ENCODE peak calls at places on chromosome 3, in seven cellular contexts. One of them, this sample, is unnamed.

GRCh38 chr3:190585771-190586630 is 72.1 kb downstream of the IL1RAP start:
- DNase-seq in mammary epithelial cell: peak; percentile 96
- DNase-seq in hepatocyte: peak; percentile 70
- DNase-seq in stomach: no peak
- DNase-seq in thoracic aorta: peak; percentile 11
- DNase-seq in adrenal gland: no peak
- DNase-seq in uterus: peak; percentile 19
- DNase-seq in this sample: no peak

GRCh38 chr3:156353535-156353934 is 201.4 kb downstream of the SSR3 start:
- DNase-seq in mammary epithelial cell: no peak
- DNase-seq in hepatocyte: no peak
- DNase-seq in stomach: no peak
- DNase-seq in thoracic aorta: no peak
- DNase-seq in adrenal gland: no peak
- DNase-seq in uterus: no peak
- DNase-seq in this sample: no peak

GRCh38 chr3:126208618-126209256 is 28.4 kb upstream of the ALDH1L1 start:
- DNase-seq in mammary epithelial cell: peak; percentile 90
- DNase-seq in hepatocyte: peak; percentile 54
- DNase-seq in stomach: peak; percentile 84
- DNase-seq in thoracic aorta: peak; percentile 83
- DNase-seq in adrenal gland: peak; percentile 93
- DNase-seq in uterus: peak; percentile 62
- DNase-seq in this sample: peak; percentile 96

GRCh38 chr3:196524527-196524926 is 9.4 kb upstream of the SMCO1 start:
- DNase-seq in mammary epithelial cell: no peak
- DNase-seq in hepatocyte: no peak
- DNase-seq in stomach: no peak
- DNase-seq in thoracic aorta: no peak
- DNase-seq in adrenal gland: no peak
- DNase-seq in uterus: no peak
- DNase-seq in this sample: no peak

GRCh38 chr3:71581451-71581980 is 2.0 kb downstream of the FOXP1 start:
- DNase-seq in mammary epithelial cell: peak; percentile 57
- DNase-seq in hepatocyte: peak; percentile 50
- DNase-seq in stomach: peak; percentile 42
- DNase-seq in thoracic aorta: no peak
- DNase-seq in adrenal gland: peak; percentile 56
- DNase-seq in uterus: peak; percentile 41
- DNase-seq in this sample: peak; percentile 83

GRCh38 chr3:136659253-136659652 is 92.9 kb downstream of the STAG1 start:
- DNase-seq in mammary epithelial cell: no peak
- DNase-seq in hepatocyte: peak; percentile 36
- DNase-seq in stomach: no peak
- DNase-seq in thoracic aorta: no peak
- DNase-seq in adrenal gland: peak; percentile 89
- DNase-seq in uterus: no peak
- DNase-seq in this sample: no peak

GRCh38 chr3:133418361-133418760 is 18.5 kb downstream of the BFSP2 start:
- DNase-seq in mammary epithelial cell: no peak
- DNase-seq in hepatocyte: no peak
- DNase-seq in stomach: no peak
- DNase-seq in thoracic aorta: no peak
- DNase-seq in adrenal gland: no peak
- DNase-seq in uterus: no peak
- DNase-seq in this sample: no peak

GRCh38 chr3:16066975-16067374 is 107.5 kb upstream of the GALNT15 start:
- DNase-seq in mammary epithelial cell: peak; percentile 63
- DNase-seq in hepatocyte: no peak
- DNase-seq in stomach: no peak
- DNase-seq in thoracic aorta: no peak
- DNase-seq in adrenal gland: no peak
- DNase-seq in uterus: no peak
- DNase-seq in this sample: no peak

GRCh38 chr3:112376996-112377395 is 44.0 kb downstream of the CD200 start:
- DNase-seq in mammary epithelial cell: peak; percentile 57
- DNase-seq in hepatocyte: peak; percentile 16
- DNase-seq in stomach: no peak
- DNase-seq in thoracic aorta: no peak
- DNase-seq in adrenal gland: no peak
- DNase-seq in uterus: no peak
- DNase-seq in this sample: no peak

GRCh38 chr3:25507811-25508210 is 79.7 kb downstream of the RARB start:
- DNase-seq in mammary epithelial cell: no peak
- DNase-seq in hepatocyte: no peak
- DNase-seq in stomach: no peak
- DNase-seq in thoracic aorta: no peak
- DNase-seq in adrenal gland: no peak
- DNase-seq in uterus: no peak
- DNase-seq in this sample: no peak

GRCh38 chr3:20622304-20622703 is 436.3 kb upstream of the SGO1 start:
- DNase-seq in mammary epithelial cell: peak; percentile 3
- DNase-seq in hepatocyte: no peak
- DNase-seq in stomach: no peak
- DNase-seq in thoracic aorta: no peak
- DNase-seq in adrenal gland: no peak
- DNase-seq in uterus: no peak
- DNase-seq in this sample: no peak
- TF ChIP-seq CTCF in mammary epithelial cell: no peak
- TF ChIP-seq CTCF in hepatocyte: no peak
- TF ChIP-seq CTCF in stomach: no peak
- TF ChIP-seq CTCF in thoracic aorta: no peak
- TF ChIP-seq CTCF in adrenal gland: no peak
- TF ChIP-seq CTCF in uterus: no peak
- TF ChIP-seq CTCF in this sample: no peak

GRCh38 chr3:44685128-44685800 is 27.2 kb upstream of the ZNF502 start:
- DNase-seq in mammary epithelial cell: peak; percentile 53
- DNase-seq in hepatocyte: peak; percentile 77
- DNase-seq in stomach: peak; percentile 64
- DNase-seq in thoracic aorta: peak; percentile 17
- DNase-seq in adrenal gland: peak; percentile 86
- DNase-seq in uterus: peak; percentile 55
- DNase-seq in this sample: peak; percentile 81
- H3K4me3 ChIP-seq in mammary epithelial cell: peak overlapping the region; percentile 60
- H3K4me3 ChIP-seq in hepatocyte: peak overlapping the region; percentile 25
- H3K4me3 ChIP-seq in stomach: peak overlapping the region; percentile 61
- H3K4me3 ChIP-seq in thoracic aorta: peak overlapping the region; percentile 87
- H3K4me3 ChIP-seq in adrenal gland: peak overlapping the region; percentile 40
- H3K4me3 ChIP-seq in uterus: peak overlapping the region; percentile 33
- H3K4me3 ChIP-seq in this sample: peak overlapping the region; percentile 85

DNA sequence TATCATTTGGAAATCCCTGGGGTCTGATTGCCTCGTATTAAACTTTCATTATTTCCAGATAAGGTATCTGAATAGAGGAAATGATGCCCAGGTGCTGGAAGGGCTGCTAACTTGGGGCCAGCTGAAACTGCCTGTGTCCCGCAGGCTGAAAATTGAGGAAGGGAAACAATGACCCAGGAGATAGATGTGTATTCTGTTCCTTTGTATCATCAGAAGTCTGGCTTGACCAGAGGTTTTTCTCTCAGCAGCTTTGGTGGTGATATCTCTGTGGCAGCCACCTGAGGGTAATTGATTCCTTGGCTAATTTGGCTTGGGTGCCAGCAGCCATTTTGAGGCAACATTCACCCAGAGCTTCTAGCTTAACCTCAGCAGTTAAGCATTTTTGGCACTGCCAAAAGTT is 90.0 kb upstream of the STT3B start:
- DNase-seq in mammary epithelial cell: no peak
- DNase-seq in hepatocyte: no peak
- DNase-seq in stomach: no peak
- DNase-seq in thoracic aorta: no peak
- DNase-seq in adrenal gland: no peak
- DNase-seq in uterus: no peak
- DNase-seq in this sample: no peak
- H3K4me1 ChIP-seq in mammary epithelial cell: no peaks in the 10 kb centered on the region
- H3K4me1 ChIP-seq in hepatocyte: no peaks in the 10 kb centered on the region
- H3K4me1 ChIP-seq in stomach: no peaks in the 10 kb centered on the region
- H3K4me1 ChIP-seq in thoracic aorta: peaks cover 12% of the 10 kb centered on the region
- H3K4me1 ChIP-seq in adrenal gland: peaks cover 14% of the 10 kb centered on the region
- H3K4me1 ChIP-seq in uterus: no peaks in the 10 kb centered on the region
- H3K4me1 ChIP-seq in this sample: no peaks in the 10 kb centered on the region

GRCh38 chr3:40642812-40643211 is 118.1 kb downstream of the ZNF621 start:
- DNase-seq in mammary epithelial cell: no peak
- DNase-seq in hepatocyte: no peak
- DNase-seq in stomach: no peak
- DNase-seq in thoracic aorta: no peak
- DNase-seq in adrenal gland: no peak
- DNase-seq in uterus: no peak
- DNase-seq in this sample: no peak
- TF ChIP-seq CTCF in mammary epithelial cell: no peak
- TF ChIP-seq CTCF in hepatocyte: no peak
- TF ChIP-seq CTCF in stomach: no peak
- TF ChIP-seq CTCF in thoracic aorta: no peak
- TF ChIP-seq CTCF in adrenal gland: no peak
- TF ChIP-seq CTCF in uterus: no peak
- TF ChIP-seq CTCF in this sample: no peak

GRCh38 chr3:184164648-184165330 is 9.6 kb downstream of the DVL3 start:
- DNase-seq in mammary epithelial cell: no peak
- DNase-seq in hepatocyte: no peak
- DNase-seq in stomach: no peak
- DNase-seq in thoracic aorta: no peak
- DNase-seq in adrenal gland: no peak
- DNase-seq in uterus: no peak
- DNase-seq in this sample: no peak
- H3K4me3 ChIP-seq in mammary epithelial cell: no peak overlapping the region
- H3K4me3 ChIP-seq in hepatocyte: no peak overlapping the region
- H3K4me3 ChIP-seq in stomach: no peak overlapping the region
- H3K4me3 ChIP-seq in thoracic aorta: no peak overlapping the region
- H3K4me3 ChIP-seq in adrenal gland: no peak overlapping the region
- H3K4me3 ChIP-seq in uterus: no peak overlapping the region
- H3K4me3 ChIP-seq in this sample: no peak overlapping the region

GRCh38 chr3:14403636-14404395 is 1.4 kb downstream of the SLC6A6 start:
- DNase-seq in mammary epithelial cell: no peak
- DNase-seq in hepatocyte: peak; percentile 53
- DNase-seq in stomach: peak; percentile 58
- DNase-seq in thoracic aorta: no peak
- DNase-seq in adrenal gland: peak; percentile 78
- DNase-seq in uterus: peak; percentile 76
- DNase-seq in this sample: no peak

GRCh38 chr3:14405120-14405885 is 2.9 kb downstream of the SLC6A6 start:
- DNase-seq in mammary epithelial cell: no peak
- DNase-seq in hepatocyte: no peak
- DNase-seq in stomach: no peak
- DNase-seq in thoracic aorta: no peak
- DNase-seq in adrenal gland: no peak
- DNase-seq in uterus: peak; percentile 60
- DNase-seq in this sample: no peak

GRCh38 chr3:14405886-14406238 is 3.5 kb downstream of the SLC6A6 start:
- DNase-seq in mammary epithelial cell: no peak
- DNase-seq in hepatocyte: no peak
- DNase-seq in stomach: peak; percentile 45
- DNase-seq in thoracic aorta: no peak
- DNase-seq in adrenal gland: peak; percentile 74
- DNase-seq in uterus: no peak
- DNase-seq in this sample: no peak

GRCh38 chr3:14406336-14406735 is 3.9 kb downstream of the SLC6A6 start:
- DNase-seq in mammary epithelial cell: no peak
- DNase-seq in hepatocyte: no peak
- DNase-seq in stomach: no peak
- DNase-seq in thoracic aorta: no peak
- DNase-seq in adrenal gland: no peak
- DNase-seq in uterus: no peak
- DNase-seq in this sample: no peak

DNA sequence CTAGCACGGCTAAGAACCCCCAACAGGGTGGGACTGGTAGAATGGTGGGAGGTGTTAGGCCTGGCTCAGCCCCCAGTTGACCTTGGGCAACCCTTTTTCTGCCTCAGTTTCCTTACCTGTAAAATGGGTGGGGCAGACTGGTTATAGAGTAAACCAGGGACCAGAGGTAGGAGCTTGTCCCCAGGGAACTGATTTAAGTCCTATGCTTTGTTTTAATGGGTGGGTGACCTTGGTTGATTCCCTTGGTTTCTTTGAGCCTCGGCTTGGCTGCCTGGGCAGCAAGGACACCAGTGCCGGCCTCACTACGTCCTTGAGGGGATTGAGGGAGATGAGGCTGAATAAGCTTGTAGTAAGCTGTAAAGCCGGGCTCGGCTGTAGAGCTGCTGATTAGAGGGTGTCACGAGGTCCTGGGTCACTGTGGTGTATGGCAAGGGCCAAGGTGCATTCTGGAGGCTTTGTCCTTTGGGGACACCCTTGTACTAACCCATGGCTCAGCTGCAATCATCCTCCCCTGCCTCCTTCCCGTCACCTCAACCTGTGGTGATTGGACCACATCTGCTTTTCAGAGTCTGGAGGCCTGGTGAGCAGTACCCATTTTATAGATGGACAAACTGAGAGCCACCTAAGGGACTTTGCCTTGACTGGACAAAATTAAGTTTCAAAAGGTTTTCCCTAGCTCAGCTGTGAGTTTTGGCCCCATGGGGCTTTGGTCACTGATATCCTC is 2.2 kb downstream of the SLC6A6 start:
- DNase-seq in mammary epithelial cell: no peak
- DNase-seq in hepatocyte: peak; percentile 67
- DNase-seq in stomach: peak; percentile 40
- DNase-seq in thoracic aorta: no peak
- DNase-seq in adrenal gland: peak; percentile 79
- DNase-seq in uterus: no peak
- DNase-seq in this sample: no peak
- H3K4me1 ChIP-seq in mammary epithelial cell: peaks cover 19% of the 10 kb centered on the region
- H3K4me1 ChIP-seq in hepatocyte: peaks cover 24% of the 10 kb centered on the region
- H3K4me1 ChIP-seq in stomach: peaks cover 42% of the 10 kb centered on the region
- H3K4me1 ChIP-seq in thoracic aorta: peaks cover 45% of the 10 kb centered on the region
- H3K4me1 ChIP-seq in adrenal gland: peaks cover 60% of the 10 kb centered on the region
- H3K4me1 ChIP-seq in uterus: no peaks in the 10 kb centered on the region
- H3K4me1 ChIP-seq in this sample: no peaks in the 10 kb centered on the region

This sample was measured in pancreas.